ENCODE peak calls at places on chromosomes 13 and 19, in four cellular contexts. V is fibroblast of gingiva, B is fibroblast of the conjunctiva, I is neuronal stem cell. S is an unnamed sample.

GRCh38 chr13:50891206-50891605 is 18.4 kb upstream of the RNASEH2B start:
- DNase-seq in V (no peak), B (no peak), I (no peak), S (no peak)

GRCh38 chr19:31589109-31589508 is 239.9 kb upstream of the TSHZ3 start:
- DNase-seq in B (no peak), I (no peak), V (no peak), S (no peak)

GRCh38 chr19:1000095-1000494 is at the start of gene GRIN3B:
- DNase-seq in I (peak; percentile 60), V (peak; percentile 21), B (no peak), S (peak; percentile 82)

GRCh38 chr19:47444388-47444821 is 25.1 kb upstream of the MEIS3 start:
- DNase-seq in V (no peak), B (no peak), I (peak; percentile 64), S (peak; percentile 59)

GRCh38 chr13:100210966-100211710 is 122.2 kb downstream of the PCCA start:
- DNase-seq in V (no peak), I (no peak), B (no peak), S (no peak)

GRCh38 chr13:73958657-73959397 is 175.4 kb downstream of the KLF12 start:
- DNase-seq in B (no peak), I (no peak), V (no peak), S (no peak)

GRCh38 chr13:101474419-101474957 is 22.0 kb downstream of the ITGBL1 start:
- DNase-seq in V (peak; percentile 55), B (peak; percentile 63), I (peak; percentile 52), S (peak; percentile 41)

GRCh38 chr13:103030776-103031175 is 35.4 kb downstream of the SLC10A2 start:
- DNase-seq in V (no peak), B (no peak), I (no peak), S (no peak)

GRCh38 chr13:46731535-46731934 is 65.4 kb downstream of the ESD start:
- DNase-seq in B (no peak), V (no peak), I (no peak), S (no peak)

GRCh38 chr13:30715837-30716236 is 19.5 kb upstream of the ALOX5AP start:
- DNase-seq in V (no peak), B (no peak), I (no peak), S (no peak)

GRCh38 chr19:40960062-40960685 is 30.9 kb upstream of the CYP2B6 start:
- DNase-seq in B (no peak), V (no peak), I (no peak), S (no peak)

GRCh38 chr19:37813340-37813739 is 34.0 kb upstream of the ZNF573 start:
- DNase-seq in V (no peak), I (no peak), B (no peak), S (no peak)

GRCh38 chr19:2381151-2381822 is 21.2 kb downstream of the TMPRSS9 start:
- DNase-seq in I (peak; percentile 21), V (no peak), B (no peak), S (peak; percentile 36)

GRCh38 chr19:42126565-42126964 is 5.7 kb downstream of the POU2F2 start:
- DNase-seq in I (no peak), V (no peak), B (no peak), S (no peak)

GRCh38 chr13:76226941-76227340 is 590.8 kb downstream of the LMO7 start:
- DNase-seq in B (no peak), I (no peak), V (peak; percentile 40), S (no peak)